ENCODE peak calls at places on chromosomes 12 and 14, in nine cellular contexts. N, S, H, E, V, F, Y, Z and J are unnamed samples.

GRCh38 chr14:90291699-90292098 is 35.3 kb downstream of the PSMC1 start:
- DNase-seq in F (no peak), V (no peak), H (no peak), N (no peak), Z (no peak), S (no peak), Y (no peak), E (no peak), J (no peak)

GRCh38 chr12:70449074-70449757 is 83.1 kb downstream of the KCNMB4 start:
- DNase-seq in E (no peak), S (peak), H (no peak), Y (no peak), F (no peak), V (no peak), Z (no peak), N (no peak), J (peak)

GRCh38 chr14:103104654-103105511 is 10.4 kb downstream of the EXOC3L4 start:
- DNase-seq in N (peak), F (peak), Z (peak), V (no peak), H (peak), S (peak), E (peak), Y (peak), J (peak)

GRCh38 chr12:57001448-57001906 is 4.9 kb downstream of the ZBTB39 start:
- DNase-seq in S (no peak), E (peak), N (peak), F (peak), V (peak), Y (peak), H (peak), Z (peak), J (peak)

GRCh38 chr12:73863541-73863940 is 674.1 kb upstream of the ATXN7L3B start:
- DNase-seq in Y (no peak), H (no peak), V (peak), Z (no peak), F (no peak), E (no peak), S (peak), N (no peak), J (peak)

GRCh38 chr14:74502236-74503019 is 8.9 kb downstream of the ISCA2 start:
- DNase-seq in N (no peak), Z (no peak), S (no peak), E (peak), F (peak), H (peak), Y (peak), V (no peak), J (no peak)

GRCh38 chr14:85333313-85333712 is 196.6 kb upstream of the FLRT2 start:
- DNase-seq in S (peak), H (no peak), Y (no peak), V (peak), N (no peak), Z (no peak), F (no peak), E (no peak), J (peak)

GRCh38 chr14:99728231-99728920 is 44.3 kb downstream of the CYP46A1 start:
- DNase-seq in V (no peak), Z (no peak), E (no peak), S (no peak), N (no peak), Y (no peak), F (peak), H (no peak), J (no peak)

GRCh38 chr12:31235868-31236395 is 90.0 kb downstream of the SINHCAF start:
- DNase-seq in Z (no peak), S (no peak), V (no peak), Y (no peak), H (no peak), E (no peak), F (no peak), N (no peak), J (no peak)

GRCh38 chr14:100107236-100107635 is 42.0 kb downstream of the EVL start:
- DNase-seq in Y (no peak), Z (no peak), V (no peak), N (no peak), S (no peak), F (peak), E (no peak), H (no peak), J (peak)

GRCh38 chr12:75481013-75481705 is 604 bp downstream of the GLIPR1 start:
- DNase-seq in Z (no peak), Y (no peak), H (no peak), F (no peak), V (no peak), E (peak), S (no peak), N (no peak), J (no peak)

GRCh38 chr14:24274101-24274543 is 2.7 kb upstream of the RABGGTA start:
- DNase-seq in S (no peak), Y (no peak), N (peak), V (no peak), E (peak), H (peak), F (no peak), Z (peak), J (peak)

GRCh38 chr14:84519836-84520235 is 1010.1 kb upstream of the FLRT2 start:
- DNase-seq in E (no peak), S (no peak), H (no peak), N (no peak), F (no peak), V (no peak), Y (no peak), Z (no peak), J (no peak)

GRCh38 chr14:85444685-85445084 is 85.3 kb upstream of the FLRT2 start:
- DNase-seq in S (peak), E (no peak), H (no peak), V (peak), Z (no peak), N (no peak), F (no peak), Y (no peak), J (no peak)

GRCh38 chr12:128316981-128317526 is 50.1 kb downstream of the TMEM132C start:
- DNase-seq in E (no peak), Z (no peak), H (no peak), N (no peak), F (no peak), Y (no peak), V (no peak), S (no peak), J (no peak)

GRCh38 chr14:64704743-64705405 is 650 bp downstream of the PLEKHG3 start:
- DNase-seq in S (no peak), F (peak), V (no peak), E (no peak), N (no peak), Y (peak), Z (no peak), H (no peak), J (no peak)

GRCh38 chr12:112862570-112863137 is 44.1 kb upstream of the OAS1 start:
- DNase-seq in H (no peak), N (no peak), E (no peak), S (no peak), Y (no peak), F (no peak), Z (no peak), V (no peak), J (no peak)

GRCh38 chr12:127240249-127240929 is 1026.6 kb upstream of the TMEM132C start:
- DNase-seq in F (no peak), H (no peak), V (no peak), N (no peak), E (no peak), Z (no peak), S (no peak), Y (no peak), J (no peak)

GRCh38 chr14:63277784-63278183 is 41.0 kb downstream of the GPHB5 start:
- DNase-seq in Y (no peak), N (no peak), S (no peak), H (no peak), E (no peak), Z (no peak), V (no peak), F (no peak), J (no peak)

GRCh38 chr12:120659151-120659525 is 18.7 kb downstream of the CABP1 start:
- DNase-seq in S (no peak), Z (no peak), V (no peak), H (no peak), F (no peak), E (no peak), N (no peak), Y (no peak), J (no peak)

GRCh38 chr14:95267306-95267705 is 52.4 kb downstream of the CLMN start:
- DNase-seq in F (no peak), Y (no peak), S (peak), Z (no peak), E (no peak), H (no peak), V (no peak), N (no peak), J (no peak)

GRCh38 chr14:104142136-104143041 is 4.0 kb downstream of the KIF26A start:
- DNase-seq in H (no peak), F (no peak), S (no peak), Z (no peak), Y (no peak), N (no peak), E (no peak), V (no peak), J (no peak)

GRCh38 chr12:94500831-94501567 is 41.3 kb upstream of the CEP83 start:
- DNase-seq in H (no peak), Y (no peak), N (no peak), Z (no peak), E (no peak), S (no peak), V (no peak), F (no peak), J (no peak)

GRCh38 chr12:2598001-2598400 is 196.8 kb upstream of the FKBP4 start:
- DNase-seq in N (no peak), Z (no peak), V (no peak), S (no peak), H (no peak), E (no peak), F (no peak), Y (no peak), J (no peak)

GRCh38 chr12:53208435-53208834 is 1.4 kb upstream of the ITGB7 start:
- DNase-seq in Z (no peak), E (no peak), V (no peak), S (no peak), F (no peak), N (no peak), Y (peak), H (no peak), J (no peak)

GRCh38 chr12:108728820-108729611 is 2.3 kb downstream of the CORO1C start:
- DNase-seq in Z (no peak), Y (no peak), H (no peak), F (no peak), N (no peak), S (peak), E (no peak), V (no peak), J (no peak)

GRCh38 chr14:75751291-75751690 is 90.2 kb downstream of the TTLL5 start:
- DNase-seq in H (no peak), F (no peak), E (no peak), V (peak), S (peak), Y (no peak), Z (no peak), N (no peak), J (no peak)

GRCh38 chr12:56103066-56103711 is 1.2 kb upstream of the PA2G4 start:
- DNase-seq in F (no peak), H (no peak), N (no peak), V (no peak), S (no peak), Y (no peak), E (no peak), Z (no peak), J (no peak)

GRCh38 chr14:49971156-49972141 is 78.6 kb downstream of the ARF6 start:
- DNase-seq in V (no peak), F (no peak), H (no peak), S (no peak), Y (no peak), Z (no peak), N (peak), E (peak), J (no peak)

GRCh38 chr12:111404362-111405148 is 1.2 kb upstream of the SH2B3 start:
- DNase-seq in V (no peak), N (no peak), H (peak), S (no peak), F (no peak), Y (peak), E (peak), Z (peak), J (no peak)

GRCh38 chr12:132404956-132405741 is 75.8 kb upstream of the GALNT9 start:
- DNase-seq in V (no peak), E (no peak), F (no peak), H (no peak), Y (no peak), N (no peak), S (no peak), Z (no peak), J (no peak)

GRCh38 chr12:120810021-120810420 is 84.4 kb downstream of the ACADS start:
- DNase-seq in Z (no peak), H (no peak), N (no peak), F (no peak), S (no peak), Y (no peak), V (no peak), E (no peak), J (no peak)

GRCh38 chr12:22543246-22544037 is 900 bp downstream of the C2CD5 start:
- DNase-seq in F (no peak), V (no peak), N (peak), Z (peak), H (peak), Y (peak), E (peak), S (peak), J (no peak)

GRCh38 chr14:73457050-73457934 is 1.1 kb downstream of the NUMB start:
- DNase-seq in Y (no peak), N (no peak), F (no peak), V (no peak), H (peak), Z (peak), S (no peak), E (peak), J (peak)

GRCh38 chr14:99246536-99247083 is 25.4 kb downstream of the BCL11B start:
- DNase-seq in Y (no peak), Z (no peak), E (no peak), N (peak), S (no peak), H (peak), F (no peak), V (no peak), J (no peak)

DNA sequence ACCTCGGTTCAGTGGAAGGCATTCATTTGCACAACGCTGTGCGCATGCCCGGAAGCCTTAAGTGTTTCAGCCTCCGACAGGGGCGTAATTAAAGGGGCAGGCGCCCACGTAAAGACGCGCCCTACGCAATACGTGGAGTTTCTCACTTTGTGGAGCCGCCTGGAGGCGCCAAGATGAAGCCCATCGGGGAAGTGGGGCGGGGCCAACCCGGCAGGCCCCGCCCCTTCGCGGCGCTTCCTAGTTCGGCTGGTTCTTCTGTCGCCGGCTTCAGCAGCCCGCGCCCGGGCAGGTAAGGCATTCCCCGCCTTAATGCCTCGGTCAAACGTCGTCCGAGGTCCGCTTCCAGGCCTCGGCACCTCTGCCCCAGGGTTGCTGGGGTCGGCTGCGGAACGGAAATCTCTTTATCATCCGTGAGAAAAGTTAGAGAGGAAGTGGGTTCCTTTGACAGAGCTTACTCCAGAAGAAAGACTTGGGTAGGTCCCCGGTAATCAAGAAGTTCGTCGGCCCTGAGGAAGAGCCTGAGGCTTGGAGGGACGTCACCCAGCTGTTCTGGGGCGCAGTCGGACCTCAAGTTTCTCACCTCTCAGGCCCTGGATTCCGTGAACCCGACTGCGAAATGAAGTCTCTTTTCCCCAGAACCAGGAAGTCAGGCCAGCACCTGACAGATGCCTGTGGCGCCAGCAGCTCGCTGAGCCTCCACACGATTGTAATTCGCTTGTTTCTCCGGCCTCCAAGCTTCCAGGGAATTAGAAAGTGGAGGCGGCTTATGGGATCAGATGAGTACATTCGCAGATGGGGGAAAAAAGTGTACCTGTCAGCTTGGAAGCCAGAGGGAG is at the start of the genes IRAK4 and PUS7L:
- DNase-seq in V (peak), Y (peak), N (peak), H (peak), S (peak), Z (peak), E (peak), F (peak), J (peak)
- H3K27ac ChIP-seq in V (peak), Y (peak), N (peak), H (peak), S (peak), Z (peak), E (peak), F (peak), J (peak)

DNA sequence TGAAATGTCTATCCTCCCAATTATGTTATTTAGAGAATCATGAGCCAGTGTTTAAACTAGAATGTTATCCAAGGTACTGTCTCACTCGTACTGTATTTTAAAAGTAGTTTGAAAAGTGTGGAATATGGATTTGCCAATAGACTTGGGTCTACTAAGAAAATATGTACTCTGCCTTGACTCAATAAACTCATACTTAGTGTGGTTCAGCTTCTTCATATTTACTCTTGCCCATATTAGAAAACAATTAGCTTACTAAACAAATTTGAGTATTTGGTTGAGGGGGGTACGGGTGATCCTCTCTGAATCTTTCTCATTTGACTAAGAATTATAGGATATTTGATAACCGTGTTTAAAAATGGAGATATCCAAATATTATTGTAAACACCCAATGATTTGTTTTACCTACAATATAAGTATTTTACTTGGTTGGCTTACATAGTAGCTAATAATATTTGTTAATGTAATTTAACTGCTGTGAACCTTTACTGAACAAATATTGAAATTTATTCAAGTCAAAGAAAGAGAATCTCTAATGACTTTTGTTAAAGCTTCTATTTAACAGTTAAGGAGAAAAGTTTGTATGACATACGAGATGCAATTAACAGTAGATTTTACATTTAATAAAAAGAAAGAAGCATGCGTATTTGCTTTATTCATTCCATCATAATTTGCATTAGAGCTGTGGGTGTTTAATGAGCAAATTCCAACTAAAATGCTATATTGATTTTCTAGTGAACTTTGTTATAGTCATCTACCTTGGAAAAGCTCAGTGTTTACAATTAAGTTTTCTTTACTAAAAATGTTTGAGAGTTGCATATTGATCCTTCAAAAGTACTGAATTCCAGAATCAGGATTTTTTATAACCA is 81.2 kb downstream of the MIPOL1 start:
- DNase-seq in Z (no peak), N (no peak), V (no peak), E (no peak), Y (no peak), H (no peak), S (no peak), F (no peak), J (no peak)
- TF ChIP-seq CTCF in Z (no peak), N (no peak), V (no peak), E (no peak), Y (no peak), H (no peak), S (no peak), F (no peak), J (no peak)

DNA sequence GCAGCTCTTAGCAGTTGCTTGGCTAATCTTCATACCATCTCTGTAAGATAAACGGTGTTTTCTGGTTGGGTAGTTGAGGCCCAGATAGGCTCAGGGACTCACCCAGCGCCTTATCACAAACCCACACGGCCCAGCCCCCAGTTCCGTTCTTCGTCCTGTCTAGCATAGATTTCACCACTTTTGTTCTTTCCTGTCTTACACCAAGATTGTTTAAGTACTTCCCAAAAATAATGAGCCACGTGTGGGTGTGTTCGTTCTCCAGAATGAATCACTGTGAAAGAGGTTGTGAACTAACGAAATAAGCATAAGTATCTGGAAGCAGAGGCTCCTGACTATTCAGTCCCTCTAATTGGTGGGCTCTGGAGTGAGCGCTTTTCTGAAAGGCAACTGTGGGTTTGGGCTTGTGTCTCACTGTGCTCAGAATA is 21.4 kb downstream of the ACVR1B start:
- DNase-seq in N (peak), Y (peak), F (no peak), H (no peak), V (peak), S (peak), Z (peak), E (no peak), J (peak)
- H3K27ac ChIP-seq in N (peak), Y (peak), F (no peak), H (no peak), V (peak), S (peak), Z (peak), E (no peak), J (peak)

GRCh38 chr14:56886471-56887062 is 76.3 kb upstream of the OTX2 start:
- DNase-seq in S (no peak), E (no peak), V (no peak), H (no peak), Z (no peak), F (no peak), Y (no peak), N (no peak), J (no peak)

GRCh38 chr14:56885795-56886194 is 75.5 kb upstream of the OTX2 start:
- DNase-seq in S (no peak), Z (no peak), E (no peak), Y (no peak), F (no peak), N (no peak), V (no peak), H (peak), J (no peak)

GRCh38 chr14:56887211-56887610 is 76.9 kb upstream of the OTX2 start:
- DNase-seq in H (peak), F (no peak), S (no peak), E (no peak), N (no peak), V (no peak), Y (no peak), Z (no peak), J (no peak)

GRCh38 chr14:56889705-56890104 is 79.4 kb upstream of the OTX2 start:
- DNase-seq in S (no peak), Y (no peak), E (no peak), H (no peak), V (no peak), F (no peak), Z (no peak), N (no peak), J (no peak)

DNA sequence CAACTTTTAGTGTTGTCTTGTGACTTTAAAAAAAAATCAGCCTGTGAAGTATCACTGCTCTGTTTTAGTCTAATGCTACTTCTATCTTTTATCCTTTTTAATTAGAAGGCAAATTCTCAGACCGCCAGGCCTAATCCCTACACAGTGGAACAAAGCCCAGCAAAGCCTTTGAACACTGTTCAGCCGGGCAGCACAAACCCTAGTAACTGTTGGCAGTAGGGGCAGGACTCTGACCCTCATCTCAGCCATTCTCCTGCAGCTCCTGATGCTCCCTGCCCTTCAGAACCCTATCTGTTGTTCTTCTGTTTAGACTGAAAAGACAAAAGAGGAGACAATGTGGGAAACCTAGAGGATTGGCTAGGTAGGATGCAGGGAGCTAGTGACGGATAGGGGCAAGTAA is 78.0 kb upstream of the OTX2 start:
- DNase-seq in N (no peak), S (no peak), H (peak), F (no peak), Y (no peak), E (no peak), V (no peak), Z (no peak), J (no peak)
- TF ChIP-seq CTCF in N (no peak), S (no peak), H (no peak), F (no peak), Y (no peak), E (no peak), V (no peak), Z (no peak), J (no peak)

GRCh38 chr12:20382117-20382516 is 13.8 kb downstream of the PDE3A start:
- DNase-seq in N (no peak), E (no peak), V (no peak), H (no peak), F (no peak), Y (no peak), Z (no peak), S (no peak), J (no peak)
- H3K27ac ChIP-seq in N (no peak), E (no peak), V (no peak), H (no peak), F (no peak), Y (no peak), Z (peak), S (no peak), J (no peak)